ENCODE peak calls at places on chromosomes 5 and 9, in nine cellular contexts. One of them, this sample, is unnamed. For H3K36me3, the result is how much of the 10 kb centered on the place peaks cover.

GRCh38 chr5:140547508-140548299 is at the start of gene EIF4EBP3:
- DNase-seq in endothelial cell of umbilical vein: peak
- DNase-seq in left ventricle myocardium inferior: peak
- DNase-seq in fibroblast of lung: peak
- DNase-seq in heart left ventricle: peak
- DNase-seq in brain microvascular endothelial cell: peak
- DNase-seq in WERI-Rb-1: peak
- DNase-seq in HCT116: peak
- DNase-seq in GM23248: peak
- DNase-seq in this sample: no peak

GRCh38 chr9:134315716-134316443 is 10.4 kb upstream of the RXRA start:
- DNase-seq in endothelial cell of umbilical vein: no peak
- DNase-seq in heart left ventricle: peak
- DNase-seq in fibroblast of lung: no peak
- DNase-seq in GM23248: peak
- DNase-seq in HCT116: no peak
- DNase-seq in WERI-Rb-1: no peak
- DNase-seq in left ventricle myocardium inferior: peak
- DNase-seq in brain microvascular endothelial cell: no peak
- DNase-seq in this sample: no peak

GRCh38 chr9:37283730-37284235 is 138.7 kb upstream of the GRHPR start:
- DNase-seq in GM23248: peak
- DNase-seq in fibroblast of lung: peak
- DNase-seq in heart left ventricle: no peak
- DNase-seq in left ventricle myocardium inferior: no peak
- DNase-seq in HCT116: no peak
- DNase-seq in WERI-Rb-1: no peak
- DNase-seq in endothelial cell of umbilical vein: peak
- DNase-seq in brain microvascular endothelial cell: no peak
- DNase-seq in this sample: no peak

GRCh38 chr5:96924016-96924443 is 11.8 kb upstream of the LNPEP start:
- DNase-seq in endothelial cell of umbilical vein: peak
- DNase-seq in brain microvascular endothelial cell: no peak
- DNase-seq in HCT116: no peak
- DNase-seq in heart left ventricle: no peak
- DNase-seq in GM23248: no peak
- DNase-seq in WERI-Rb-1: no peak
- DNase-seq in left ventricle myocardium inferior: no peak
- DNase-seq in fibroblast of lung: no peak
- DNase-seq in this sample: no peak

GRCh38 chr9:7841831-7842230 is 42.3 kb upstream of the DMAC1 start:
- DNase-seq in endothelial cell of umbilical vein: no peak
- DNase-seq in HCT116: no peak
- DNase-seq in brain microvascular endothelial cell: no peak
- DNase-seq in heart left ventricle: no peak
- DNase-seq in left ventricle myocardium inferior: no peak
- DNase-seq in fibroblast of lung: no peak
- DNase-seq in GM23248: no peak
- DNase-seq in WERI-Rb-1: no peak
- DNase-seq in this sample: no peak

GRCh38 chr9:135252980-135253304 is 165.5 kb downstream of the OLFM1 start:
- DNase-seq in GM23248: peak
- DNase-seq in heart left ventricle: no peak
- DNase-seq in endothelial cell of umbilical vein: no peak
- DNase-seq in HCT116: no peak
- DNase-seq in brain microvascular endothelial cell: no peak
- DNase-seq in left ventricle myocardium inferior: no peak
- DNase-seq in fibroblast of lung: no peak
- DNase-seq in WERI-Rb-1: no peak
- DNase-seq in this sample: no peak

GRCh38 chr5:61327761-61328753 is 4.0 kb upstream of the ZSWIM6 start:
- DNase-seq in fibroblast of lung: peak
- DNase-seq in brain microvascular endothelial cell: peak
- DNase-seq in HCT116: no peak
- DNase-seq in GM23248: peak
- DNase-seq in endothelial cell of umbilical vein: peak
- DNase-seq in WERI-Rb-1: no peak
- DNase-seq in heart left ventricle: no peak
- DNase-seq in left ventricle myocardium inferior: no peak
- DNase-seq in this sample: peak

GRCh38 chr9:135212961-135213360 is 125.5 kb downstream of the OLFM1 start:
- DNase-seq in WERI-Rb-1: no peak
- DNase-seq in HCT116: no peak
- DNase-seq in heart left ventricle: peak
- DNase-seq in fibroblast of lung: no peak
- DNase-seq in left ventricle myocardium inferior: no peak
- DNase-seq in GM23248: no peak
- DNase-seq in brain microvascular endothelial cell: no peak
- DNase-seq in endothelial cell of umbilical vein: no peak
- DNase-seq in this sample: no peak

GRCh38 chr5:31197183-31197582 is 3.7 kb downstream of the CDH6 start:
- DNase-seq in fibroblast of lung: peak
- DNase-seq in brain microvascular endothelial cell: peak
- DNase-seq in WERI-Rb-1: no peak
- DNase-seq in endothelial cell of umbilical vein: no peak
- DNase-seq in heart left ventricle: no peak
- DNase-seq in HCT116: no peak
- DNase-seq in GM23248: peak
- DNase-seq in left ventricle myocardium inferior: no peak
- DNase-seq in this sample: no peak

GRCh38 chr9:77433675-77434445 is 214.3 kb downstream of the GNA14 start:
- DNase-seq in fibroblast of lung: peak
- DNase-seq in endothelial cell of umbilical vein: peak
- DNase-seq in HCT116: peak
- DNase-seq in WERI-Rb-1: peak
- DNase-seq in GM23248: peak
- DNase-seq in heart left ventricle: peak
- DNase-seq in brain microvascular endothelial cell: peak
- DNase-seq in left ventricle myocardium inferior: peak
- DNase-seq in this sample: no peak

GRCh38 chr5:38258319-38259061 is at the start of gene EGFLAM:
- DNase-seq in HCT116: no peak
- DNase-seq in brain microvascular endothelial cell: no peak
- DNase-seq in endothelial cell of umbilical vein: no peak
- DNase-seq in heart left ventricle: peak
- DNase-seq in GM23248: peak
- DNase-seq in WERI-Rb-1: peak
- DNase-seq in left ventricle myocardium inferior: peak
- DNase-seq in fibroblast of lung: peak
- DNase-seq in this sample: no peak

GRCh38 chr5:37111426-37112382 is 137.5 kb downstream of the CPLANE1 start:
- DNase-seq in left ventricle myocardium inferior: no peak
- DNase-seq in HCT116: no peak
- DNase-seq in brain microvascular endothelial cell: no peak
- DNase-seq in WERI-Rb-1: no peak
- DNase-seq in GM23248: no peak
- DNase-seq in endothelial cell of umbilical vein: no peak
- DNase-seq in heart left ventricle: no peak
- DNase-seq in fibroblast of lung: peak
- DNase-seq in this sample: no peak

GRCh38 chr5:119483155-119483554 is 30.9 kb downstream of the HSD17B4 start:
- DNase-seq in endothelial cell of umbilical vein: no peak
- DNase-seq in GM23248: no peak
- DNase-seq in fibroblast of lung: no peak
- DNase-seq in heart left ventricle: no peak
- DNase-seq in HCT116: no peak
- DNase-seq in left ventricle myocardium inferior: no peak
- DNase-seq in WERI-Rb-1: no peak
- DNase-seq in brain microvascular endothelial cell: no peak
- DNase-seq in this sample: no peak

GRCh38 chr9:101081641-101082040 is 53.1 kb downstream of the PLPPR1 start:
- DNase-seq in brain microvascular endothelial cell: no peak
- DNase-seq in GM23248: no peak
- DNase-seq in left ventricle myocardium inferior: no peak
- DNase-seq in HCT116: no peak
- DNase-seq in heart left ventricle: no peak
- DNase-seq in endothelial cell of umbilical vein: no peak
- DNase-seq in WERI-Rb-1: no peak
- DNase-seq in fibroblast of lung: no peak
- DNase-seq in this sample: no peak

GRCh38 chr5:14178091-14178490 is 34.9 kb downstream of the TRIO start:
- DNase-seq in fibroblast of lung: peak
- DNase-seq in left ventricle myocardium inferior: no peak
- DNase-seq in WERI-Rb-1: no peak
- DNase-seq in endothelial cell of umbilical vein: no peak
- DNase-seq in brain microvascular endothelial cell: no peak
- DNase-seq in heart left ventricle: no peak
- DNase-seq in HCT116: no peak
- DNase-seq in GM23248: no peak
- DNase-seq in this sample: no peak
- H3K4me3 ChIP-seq in fibroblast of lung: no peak
- H3K4me3 ChIP-seq in left ventricle myocardium inferior: no peak
- H3K4me3 ChIP-seq in WERI-Rb-1: no peak
- H3K4me3 ChIP-seq in endothelial cell of umbilical vein: no peak
- H3K4me3 ChIP-seq in brain microvascular endothelial cell: no peak
- H3K4me3 ChIP-seq in heart left ventricle: no peak
- H3K4me3 ChIP-seq in HCT116: no peak
- H3K4me3 ChIP-seq in GM23248: peak
- H3K4me3 ChIP-seq in this sample: no peak

DNA sequence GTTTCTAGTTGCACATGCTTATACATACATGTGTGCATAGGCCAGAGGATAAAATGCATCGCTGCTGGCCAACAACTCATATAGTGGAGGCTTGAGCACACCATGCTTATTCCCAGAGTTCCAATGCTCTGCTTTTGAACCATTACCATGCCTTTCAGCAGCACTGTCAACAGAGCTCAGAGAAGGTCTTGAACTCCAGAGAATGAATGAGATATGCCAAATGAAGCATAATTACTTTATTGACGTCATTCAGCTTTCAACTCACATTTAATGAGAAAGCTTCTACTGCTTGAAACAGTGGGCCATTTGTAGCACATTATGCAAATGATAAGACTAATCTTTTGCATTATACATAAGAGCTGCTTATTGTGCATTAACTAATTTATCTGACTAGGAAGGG is 765.3 kb upstream of the GRAMD2B start:
- DNase-seq in fibroblast of lung: no peak
- DNase-seq in brain microvascular endothelial cell: no peak
- DNase-seq in GM23248: no peak
- DNase-seq in WERI-Rb-1: no peak
- DNase-seq in left ventricle myocardium inferior: no peak
- DNase-seq in HCT116: no peak
- DNase-seq in heart left ventricle: no peak
- DNase-seq in endothelial cell of umbilical vein: no peak
- DNase-seq in this sample: no peak
- H3K36me3 ChIP-seq in fibroblast of lung: under half
- H3K36me3 ChIP-seq in brain microvascular endothelial cell: under half
- H3K36me3 ChIP-seq in GM23248: under half
- H3K36me3 ChIP-seq in WERI-Rb-1: under half
- H3K36me3 ChIP-seq in left ventricle myocardium inferior: under half
- H3K36me3 ChIP-seq in HCT116: under half
- H3K36me3 ChIP-seq in heart left ventricle: under half
- H3K36me3 ChIP-seq in endothelial cell of umbilical vein: under half
- H3K36me3 ChIP-seq in this sample: under half

GRCh38 chr5:124744170-124744911 is 2.1 kb downstream of the ZNF608 start:
- DNase-seq in brain microvascular endothelial cell: no peak
- DNase-seq in heart left ventricle: peak
- DNase-seq in endothelial cell of umbilical vein: peak
- DNase-seq in left ventricle myocardium inferior: peak
- DNase-seq in HCT116: no peak
- DNase-seq in fibroblast of lung: peak
- DNase-seq in GM23248: peak
- DNase-seq in WERI-Rb-1: peak
- DNase-seq in this sample: no peak

GRCh38 chr5:124746252-124746915 is at the start of gene ZNF608:
- DNase-seq in heart left ventricle: no peak
- DNase-seq in left ventricle myocardium inferior: no peak
- DNase-seq in GM23248: peak
- DNase-seq in endothelial cell of umbilical vein: peak
- DNase-seq in WERI-Rb-1: peak
- DNase-seq in brain microvascular endothelial cell: peak
- DNase-seq in fibroblast of lung: peak
- DNase-seq in HCT116: no peak
- DNase-seq in this sample: no peak

GRCh38 chr5:124746916-124747769 is 704 bp upstream of the ZNF608 start:
- DNase-seq in left ventricle myocardium inferior: peak
- DNase-seq in brain microvascular endothelial cell: peak
- DNase-seq in WERI-Rb-1: peak
- DNase-seq in HCT116: peak
- DNase-seq in endothelial cell of umbilical vein: peak
- DNase-seq in GM23248: peak
- DNase-seq in heart left ventricle: peak
- DNase-seq in fibroblast of lung: peak
- DNase-seq in this sample: no peak

GRCh38 chr5:124743534-124744169 is 2.8 kb downstream of the ZNF608 start:
- DNase-seq in fibroblast of lung: peak
- DNase-seq in endothelial cell of umbilical vein: no peak
- DNase-seq in brain microvascular endothelial cell: no peak
- DNase-seq in WERI-Rb-1: peak
- DNase-seq in HCT116: no peak
- DNase-seq in left ventricle myocardium inferior: no peak
- DNase-seq in GM23248: peak
- DNase-seq in heart left ventricle: no peak
- DNase-seq in this sample: no peak

DNA sequence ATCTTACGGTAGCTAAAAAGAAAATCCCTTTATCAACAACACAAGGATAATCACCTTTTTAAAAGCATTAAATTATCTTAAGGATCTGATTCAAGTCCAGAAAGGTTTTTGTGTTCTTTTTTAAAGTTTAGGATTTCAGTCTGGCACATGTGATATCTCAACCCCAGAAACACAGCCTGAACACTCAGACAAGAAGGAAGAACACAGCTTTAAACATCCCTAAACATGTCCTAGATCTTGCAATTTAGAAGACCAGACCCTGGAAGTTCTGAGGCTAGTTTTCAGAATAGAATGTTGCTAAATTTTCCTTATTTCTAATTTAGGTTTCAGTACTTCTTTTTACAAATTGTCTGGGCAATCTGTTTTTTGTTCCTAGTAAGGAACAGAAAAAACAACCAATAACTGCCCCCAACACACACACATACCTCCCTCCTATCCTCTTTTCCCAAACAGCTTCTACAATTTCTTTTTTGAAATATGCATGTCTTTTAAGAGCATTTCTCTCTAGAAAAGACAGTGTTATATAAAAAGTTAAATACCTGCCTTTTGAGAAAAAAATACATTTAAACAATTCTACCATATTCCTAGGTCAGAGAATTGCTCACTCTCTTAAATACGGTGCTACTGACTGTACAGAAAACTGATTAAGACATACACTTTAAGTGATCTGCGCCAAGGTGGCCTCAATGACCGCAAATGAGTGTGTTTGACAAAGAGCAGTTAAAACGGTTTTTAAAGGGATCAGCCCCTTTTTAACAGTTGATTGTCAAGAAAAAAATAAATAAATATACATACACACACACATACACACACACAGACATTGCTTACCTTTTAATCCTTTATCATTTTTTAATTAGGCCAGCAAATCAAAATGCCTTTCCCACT is 830 bp downstream of the ZNF608 start:
- DNase-seq in left ventricle myocardium inferior: no peak
- DNase-seq in fibroblast of lung: peak
- DNase-seq in brain microvascular endothelial cell: no peak
- DNase-seq in GM23248: peak
- DNase-seq in endothelial cell of umbilical vein: peak
- DNase-seq in WERI-Rb-1: peak
- DNase-seq in heart left ventricle: no peak
- DNase-seq in HCT116: no peak
- DNase-seq in this sample: no peak
- H3K4me3 ChIP-seq in left ventricle myocardium inferior: peak
- H3K4me3 ChIP-seq in fibroblast of lung: peak
- H3K4me3 ChIP-seq in brain microvascular endothelial cell: peak
- H3K4me3 ChIP-seq in GM23248: peak
- H3K4me3 ChIP-seq in endothelial cell of umbilical vein: peak
- H3K4me3 ChIP-seq in WERI-Rb-1: peak
- H3K4me3 ChIP-seq in heart left ventricle: peak
- H3K4me3 ChIP-seq in HCT116: peak
- H3K4me3 ChIP-seq in this sample: peak

GRCh38 chr5:146510528-146510927 is 5.5 kb downstream of the GPR151 start:
- DNase-seq in heart left ventricle: no peak
- DNase-seq in GM23248: peak
- DNase-seq in endothelial cell of umbilical vein: no peak
- DNase-seq in HCT116: no peak
- DNase-seq in left ventricle myocardium inferior: no peak
- DNase-seq in WERI-Rb-1: no peak
- DNase-seq in fibroblast of lung: peak
- DNase-seq in brain microvascular endothelial cell: no peak
- DNase-seq in this sample: peak
- H3K36me3 ChIP-seq in heart left ventricle: under half
- H3K36me3 ChIP-seq in GM23248: half or more
- H3K36me3 ChIP-seq in endothelial cell of umbilical vein: under half
- H3K36me3 ChIP-seq in HCT116: half or more
- H3K36me3 ChIP-seq in left ventricle myocardium inferior: half or more
- H3K36me3 ChIP-seq in WERI-Rb-1: half or more
- H3K36me3 ChIP-seq in fibroblast of lung: under half
- H3K36me3 ChIP-seq in brain microvascular endothelial cell: under half
- H3K36me3 ChIP-seq in this sample: half or more